ENCODE peak calls at places on chromosomes 13 and 19, in four cellular contexts. One of them, this sample, is unnamed.

GRCh38 chr13:41006951-41007350 is 12.2 kb downstream of the ELF1 start:
- DNase-seq in putamen: no peak
- DNase-seq in GM23248: no peak
- DNase-seq in NCI-H460: no peak
- DNase-seq in this sample: no peak

GRCh38 chr13:113545455-113545930 is 39.1 kb upstream of the TFDP1 start:
- DNase-seq in putamen: peak; percentile 20
- DNase-seq in GM23248: peak; percentile 56
- DNase-seq in NCI-H460: no peak
- DNase-seq in this sample: peak; percentile 93

GRCh38 chr19:11446271-11446651 is 10.8 kb downstream of the PRKCSH start:
- DNase-seq in putamen: no peak
- DNase-seq in GM23248: no peak
- DNase-seq in NCI-H460: no peak
- DNase-seq in this sample: no peak

GRCh38 chr19:32339988-32340874 is 5.2 kb upstream of the ZNF507 start:
- DNase-seq in putamen: peak; percentile 59
- DNase-seq in GM23248: peak; percentile 65
- DNase-seq in NCI-H460: peak; percentile 40
- DNase-seq in this sample: peak; percentile 60

GRCh38 chr13:65926750-65927171 is 1303.4 kb downstream of the PCDH9 start:
- DNase-seq in putamen: no peak
- DNase-seq in GM23248: no peak
- DNase-seq in NCI-H460: no peak
- DNase-seq in this sample: no peak

GRCh38 chr19:5313307-5313706 is 27.3 kb downstream of the PTPRS start:
- DNase-seq in putamen: no peak
- DNase-seq in GM23248: no peak
- DNase-seq in NCI-H460: no peak
- DNase-seq in this sample: no peak

GRCh38 chr13:46666727-46667456 is 113.9 kb downstream of the LRCH1 start:
- DNase-seq in putamen: no peak
- DNase-seq in GM23248: no peak
- DNase-seq in NCI-H460: no peak
- DNase-seq in this sample: no peak

GRCh38 chr13:43316997-43317396 is 293.6 kb downstream of the DNAJC15 start:
- DNase-seq in putamen: no peak
- DNase-seq in GM23248: peak; percentile 78
- DNase-seq in NCI-H460: no peak
- DNase-seq in this sample: peak; percentile 74

GRCh38 chr19:2115324-2115723 is 18.6 kb downstream of the IZUMO4 start:
- DNase-seq in putamen: no peak
- DNase-seq in GM23248: no peak
- DNase-seq in NCI-H460: no peak
- DNase-seq in this sample: no peak

GRCh38 chr19:55027472-55028337 is 10.4 kb downstream of the GP6 start:
- DNase-seq in putamen: no peak
- DNase-seq in GM23248: peak; percentile 22
- DNase-seq in NCI-H460: no peak
- DNase-seq in this sample: no peak

GRCh38 chr13:94129490-94129894 is 350.0 kb downstream of the DCT start:
- DNase-seq in putamen: no peak
- DNase-seq in GM23248: no peak
- DNase-seq in NCI-H460: no peak
- DNase-seq in this sample: no peak

GRCh38 chr13:30581582-30581981 is 36.1 kb upstream of the USPL1 start:
- DNase-seq in putamen: no peak
- DNase-seq in GM23248: peak; percentile 43
- DNase-seq in NCI-H460: no peak
- DNase-seq in this sample: peak; percentile 33

GRCh38 chr13:41916173-41916954 is 44.5 kb downstream of the VWA8 start:
- DNase-seq in putamen: peak; percentile 26
- DNase-seq in GM23248: peak; percentile 84
- DNase-seq in NCI-H460: peak; percentile 9
- DNase-seq in this sample: peak; percentile 90

GRCh38 chr13:46844431-46844830 is 47.5 kb upstream of the ESD start:
- DNase-seq in putamen: no peak
- DNase-seq in GM23248: no peak
- DNase-seq in NCI-H460: no peak
- DNase-seq in this sample: no peak

GRCh38 chr13:48231080-48231479 is 1.9 kb upstream of the ITM2B start:
- DNase-seq in putamen: no peak
- DNase-seq in GM23248: no peak
- DNase-seq in NCI-H460: no peak
- DNase-seq in this sample: no peak

GRCh38 chr13:24012648-24013047 is 115.3 kb upstream of the C1QTNF9B start:
- DNase-seq in putamen: no peak
- DNase-seq in GM23248: no peak
- DNase-seq in NCI-H460: no peak
- DNase-seq in this sample: no peak

GRCh38 chr19:7219056-7219455 is 75.2 kb downstream of the INSR start:
- DNase-seq in putamen: no peak
- DNase-seq in GM23248: no peak
- DNase-seq in NCI-H460: no peak
- DNase-seq in this sample: no peak

GRCh38 chr13:48110132-48110868 is 15.4 kb upstream of the MED4 start:
- DNase-seq in putamen: no peak
- DNase-seq in GM23248: peak; percentile 5
- DNase-seq in NCI-H460: no peak
- DNase-seq in this sample: peak; percentile 29

GRCh38 chr19:8097198-8097597 is 44.6 kb downstream of the CCL25 start:
- DNase-seq in putamen: no peak
- DNase-seq in GM23248: no peak
- DNase-seq in NCI-H460: no peak
- DNase-seq in this sample: no peak

GRCh38 chr13:29743229-29743786 is 107.1 kb downstream of the UBL3 start:
- DNase-seq in putamen: no peak
- DNase-seq in GM23248: peak; percentile 77
- DNase-seq in NCI-H460: no peak
- DNase-seq in this sample: peak; percentile 96

GRCh38 chr13:39353988-39354387 is 249.0 kb downstream of the LHFPL6 start:
- DNase-seq in putamen: no peak
- DNase-seq in GM23248: peak; percentile 55
- DNase-seq in NCI-H460: no peak
- DNase-seq in this sample: peak; percentile 63

GRCh38 chr13:25868483-25868882 is 183.3 kb downstream of the SHISA2 start:
- DNase-seq in putamen: no peak
- DNase-seq in GM23248: no peak
- DNase-seq in NCI-H460: no peak
- DNase-seq in this sample: no peak

GRCh38 chr13:76223565-76223964 is 587.4 kb downstream of the LMO7 start:
- DNase-seq in putamen: no peak
- DNase-seq in GM23248: no peak
- DNase-seq in NCI-H460: no peak
- DNase-seq in this sample: no peak

GRCh38 chr13:99085139-99085845 is 107.4 kb upstream of the DOCK9 start:
- DNase-seq in putamen: no peak
- DNase-seq in GM23248: peak; percentile 36
- DNase-seq in NCI-H460: no peak
- DNase-seq in this sample: no peak

GRCh38 chr13:29589234-29589633 is 6.3 kb downstream of the SLC7A1 start:
- DNase-seq in putamen: no peak
- DNase-seq in GM23248: peak; percentile 70
- DNase-seq in NCI-H460: no peak
- DNase-seq in this sample: peak; percentile 67

GRCh38 chr19:6271251-6271650 is 8.5 kb downstream of the MLLT1 start:
- DNase-seq in putamen: no peak
- DNase-seq in GM23248: peak; percentile 67
- DNase-seq in NCI-H460: no peak
- DNase-seq in this sample: peak; percentile 16

This sample was measured in EH.